ENCODE peak calls at places on chromosomes 1 and 21, in seven cellular contexts. P, D, W, L, J, M and Z are unnamed samples.

GRCh38 chr1:17232759-17233661 is 15.9 kb upstream of the PADI3 start:
- DNase-seq in W (no peak), M (no peak), L (peak), D (no peak), J (no peak), P (no peak), Z (peak)

GRCh38 chr1:17475729-17476128 is 36.3 kb upstream of the RCC2 start:
- DNase-seq in P (no peak), D (no peak), J (no peak), L (peak), M (no peak), W (no peak), Z (peak)

GRCh38 chr1:177556163-177556562 is 385.4 kb downstream of the BRINP2 start:
- DNase-seq in J (no peak), W (no peak), P (no peak), D (no peak), L (no peak), M (no peak), Z (no peak)

GRCh38 chr1:207822124-207822601 is 70.3 kb downstream of the CD46 start:
- DNase-seq in M (peak), J (no peak), D (no peak), L (no peak), W (no peak), P (no peak), Z (no peak)

GRCh38 chr1:118841521-118841920 is 146.6 kb downstream of the TBX15 start:
- DNase-seq in M (no peak), W (no peak), P (no peak), L (no peak), D (no peak), J (no peak), Z (no peak)

GRCh38 chr1:67803380-67804279 is 29.6 kb downstream of the GNG12 start:
- DNase-seq in J (no peak), P (no peak), W (no peak), L (no peak), M (no peak), D (no peak), Z (no peak)

GRCh38 chr1:113835686-113836290 is 23.5 kb upstream of the RSBN1 start:
- DNase-seq in W (no peak), P (no peak), D (no peak), J (no peak), L (no peak), M (peak), Z (no peak)

GRCh38 chr1:2587071-2587859 is 688 bp downstream of the PRXL2B start:
- DNase-seq in L (no peak), W (peak), J (peak), P (no peak), D (no peak), M (no peak), Z (no peak)

GRCh38 chr21:46304437-46304836 is 18.3 kb downstream of the YBEY start:
- DNase-seq in D (no peak), J (no peak), W (no peak), L (no peak), M (no peak), P (no peak), Z (no peak)

GRCh38 chr1:118249641-118250040 is 64.6 kb upstream of the SPAG17 start:
- DNase-seq in P (no peak), D (no peak), L (no peak), M (no peak), J (no peak), W (no peak), Z (no peak)

GRCh38 chr1:61386323-61386722 is 304.0 kb downstream of the NFIA start:
- DNase-seq in M (no peak), W (no peak), P (no peak), J (no peak), L (no peak), D (no peak), Z (no peak)

GRCh38 chr1:154206212-154206611 is at the start of gene CFAP141:
- DNase-seq in M (no peak), W (no peak), D (no peak), P (no peak), L (no peak), J (no peak), Z (peak)

GRCh38 chr1:162235261-162235780 is 141.3 kb downstream of the SPATA46 start:
- DNase-seq in L (no peak), P (no peak), J (no peak), W (no peak), M (no peak), D (no peak), Z (no peak)

GRCh38 chr1:35588197-35588910 is 15.2 kb downstream of the TFAP2E start:
- DNase-seq in J (no peak), P (no peak), L (no peak), M (no peak), W (no peak), D (peak), Z (no peak)

GRCh38 chr1:35923841-35924240 is 7.1 kb upstream of the AGO3 start:
- DNase-seq in D (no peak), J (no peak), M (no peak), L (no peak), P (no peak), W (no peak), Z (no peak)

GRCh38 chr1:71921935-71922559 is 360.3 kb downstream of the NEGR1 start:
- DNase-seq in P (no peak), M (no peak), J (no peak), W (no peak), L (no peak), D (no peak), Z (no peak)

GRCh38 chr1:119353851-119354250 is 14.7 kb upstream of the HAO2 start:
- DNase-seq in D (no peak), W (no peak), P (no peak), M (no peak), L (no peak), J (no peak), Z (no peak)

GRCh38 chr1:243364866-243365265 is 109.0 kb downstream of the SDCCAG8 start:
- DNase-seq in P (no peak), J (no peak), W (no peak), M (no peak), D (no peak), L (no peak), Z (no peak)

GRCh38 chr1:116751149-116751548 is 3.1 kb upstream of the CD2 start:
- DNase-seq in L (no peak), J (no peak), W (no peak), M (no peak), D (no peak), P (no peak), Z (no peak)

GRCh38 chr21:43359081-43359822 is 67.7 kb downstream of the SIK1 start:
- DNase-seq in D (no peak), J (no peak), W (no peak), M (no peak), L (no peak), P (no peak), Z (no peak)